ENCODE peak calls at places on chromosomes 1 and 21, in six cellular contexts. D, T, I, N, R and H are unnamed samples.

GRCh38 chr1:230915079-230915478 is 46.8 kb upstream of the C1orf198 start:
- DNase-seq in D (no peak), T (no peak), I (no peak), N (no peak), R (no peak), H (no peak)

GRCh38 chr1:202619528-202619927 is 90.7 kb downstream of the SYT2 start:
- DNase-seq in D (no peak), T (no peak), I (no peak), N (no peak), R (no peak), H (peak; percentile 10)

GRCh38 chr21:32102426-32102825 is 176.4 kb downstream of the MIS18A start:
- DNase-seq in D (no peak), T (no peak), I (no peak), N (no peak), R (no peak), H (no peak)

GRCh38 chr1:201640624-201641023 is 101.7 kb downstream of the NAV1 start:
- DNase-seq in D (no peak), T (no peak), I (no peak), N (peak; percentile 67), R (peak; percentile 73), H (no peak)

GRCh38 chr1:60348884-60349283 is 275.3 kb upstream of the C1orf87 start:
- DNase-seq in D (no peak), T (no peak), I (no peak), N (no peak), R (no peak), H (no peak)

GRCh38 chr1:169109561-169110134 is 3.2 kb downstream of the ATP1B1 start:
- DNase-seq in D (no peak), T (peak; percentile 65), I (peak; percentile 58), N (peak; percentile 77), R (peak; percentile 56), H (peak; percentile 69)

GRCh38 chr1:32925360-32926142 is 24.4 kb upstream of the TMEM54 start:
- DNase-seq in D (no peak), T (no peak), I (no peak), N (no peak), R (no peak), H (no peak)

GRCh38 chr1:204478166-204478899 is 16.3 kb downstream of the PIK3C2B start:
- DNase-seq in D (no peak), T (no peak), I (no peak), N (no peak), R (no peak), H (no peak)

GRCh38 chr1:39142394-39143060 is 62.0 kb upstream of the MACF1 start:
- DNase-seq in D (peak; percentile 66), T (no peak), I (peak; percentile 83), N (no peak), R (peak; percentile 82), H (peak; percentile 82)

GRCh38 chr21:28518620-28519019 is 474.1 kb downstream of the LTN1 start:
- DNase-seq in D (no peak), T (no peak), I (no peak), N (no peak), R (no peak), H (no peak)

GRCh38 chr21:34351786-34352241 is 12.0 kb upstream of the KCNE2 start:
- DNase-seq in D (no peak), T (peak; percentile 82), I (no peak), N (peak; percentile 50), R (no peak), H (peak; percentile 49)

GRCh38 chr1:153293847-153294246 is 18.9 kb downstream of the PGLYRP3 start:
- DNase-seq in D (no peak), T (no peak), I (no peak), N (no peak), R (no peak), H (no peak)

GRCh38 chr1:21620461-21620860 is 48.7 kb downstream of the RAP1GAP start:
- DNase-seq in D (no peak), T (no peak), I (no peak), N (no peak), R (no peak), H (peak; percentile 62)

GRCh38 chr21:27206368-27206982 is 239.6 kb upstream of the ADAMTS5 start:
- DNase-seq in D (no peak), T (no peak), I (no peak), N (no peak), R (no peak), H (no peak)

GRCh38 chr1:160277987-160278386 is 6.9 kb downstream of the PEX19 start:
- DNase-seq in D (no peak), T (no peak), I (no peak), N (no peak), R (no peak), H (no peak)

GRCh38 chr1:220874201-220874655 is 5.0 kb upstream of the HLX start:
- DNase-seq in D (no peak), T (peak; percentile 32), I (no peak), N (peak; percentile 79), R (peak; percentile 71), H (peak; percentile 49)

GRCh38 chr1:167221126-167221803 is 579 bp downstream of the POU2F1 start:
- DNase-seq in D (peak; percentile 70), T (no peak), I (no peak), N (peak; percentile 28), R (no peak), H (peak; percentile 81)

GRCh38 chr21:45514311-45515021 is 27.8 kb downstream of the SLC19A1 start:
- DNase-seq in D (peak; percentile 49), T (no peak), I (no peak), N (no peak), R (peak; percentile 68), H (peak; percentile 56)

GRCh38 chr21:20811702-20812101 is 186.5 kb upstream of the NCAM2 start:
- DNase-seq in D (no peak), T (no peak), I (no peak), N (no peak), R (no peak), H (no peak)

GRCh38 chr1:78683079-78683478 is 33.4 kb downstream of the IFI44 start:
- DNase-seq in D (no peak), T (no peak), I (no peak), N (no peak), R (no peak), H (no peak)

GRCh38 chr1:7885513-7886298 is 32.8 kb upstream of the UTS2 start:
- DNase-seq in D (peak; percentile 78), T (no peak), I (peak; percentile 60), N (no peak), R (peak; percentile 84), H (peak; percentile 89)

GRCh38 chr1:42928859-42929258 is 29.8 kb downstream of the SLC2A1 start:
- DNase-seq in D (peak; percentile 52), T (no peak), I (no peak), N (no peak), R (no peak), H (no peak)

GRCh38 chr21:46172863-46173528 is 11.3 kb downstream of the SPATC1L start:
- DNase-seq in D (peak; percentile 44), T (no peak), I (no peak), N (no peak), R (peak; percentile 59), H (no peak)

GRCh38 chr1:221606216-221606615 is 135.7 kb downstream of the DUSP10 start:
- DNase-seq in D (no peak), T (no peak), I (no peak), N (no peak), R (no peak), H (no peak)

GRCh38 chr1:1122981-1123480 is 7.1 kb upstream of the C1orf159 start:
- DNase-seq in D (no peak), T (no peak), I (no peak), N (no peak), R (peak; percentile 58), H (peak; percentile 11)

GRCh38 chr1:167465751-167466150 is 52.6 kb downstream of the CD247 start:
- DNase-seq in D (no peak), T (no peak), I (peak; percentile 3), N (no peak), R (no peak), H (no peak)

GRCh38 chr1:3910769-3911520 is 10.9 kb upstream of the C1orf174 start:
- DNase-seq in D (peak; percentile 65), T (peak; percentile 71), I (peak; percentile 78), N (peak; percentile 52), R (peak; percentile 90), H (peak; percentile 67)

GRCh38 chr1:235725493-235725892 is 75.9 kb upstream of the GNG4 start:
- DNase-seq in D (no peak), T (no peak), I (no peak), N (no peak), R (no peak), H (no peak)
- H3K36me3 ChIP-seq in D (peaks cover 73% of the 10 kb centered on the region), T (no peaks in the 10 kb centered on the region), I (peaks cover 5% of the 10 kb centered on the region), N (peaks cover 66% of the 10 kb centered on the region), R (peaks cover 11% of the 10 kb centered on the region), H (peaks cover 5% of the 10 kb centered on the region)

GRCh38 chr1:69475021-69475420 is 92.7 kb upstream of the LRRC7 start:
- DNase-seq in D (no peak), T (no peak), I (no peak), N (no peak), R (no peak), H (no peak)

GRCh38 chr1:69485616-69486015 is 82.1 kb upstream of the LRRC7 start:
- DNase-seq in D (no peak), T (no peak), I (no peak), N (no peak), R (no peak), H (no peak)

GRCh38 chr1:69483219-69483618 is 84.5 kb upstream of the LRRC7 start:
- DNase-seq in D (no peak), T (no peak), I (no peak), N (no peak), R (no peak), H (no peak)

DNA sequence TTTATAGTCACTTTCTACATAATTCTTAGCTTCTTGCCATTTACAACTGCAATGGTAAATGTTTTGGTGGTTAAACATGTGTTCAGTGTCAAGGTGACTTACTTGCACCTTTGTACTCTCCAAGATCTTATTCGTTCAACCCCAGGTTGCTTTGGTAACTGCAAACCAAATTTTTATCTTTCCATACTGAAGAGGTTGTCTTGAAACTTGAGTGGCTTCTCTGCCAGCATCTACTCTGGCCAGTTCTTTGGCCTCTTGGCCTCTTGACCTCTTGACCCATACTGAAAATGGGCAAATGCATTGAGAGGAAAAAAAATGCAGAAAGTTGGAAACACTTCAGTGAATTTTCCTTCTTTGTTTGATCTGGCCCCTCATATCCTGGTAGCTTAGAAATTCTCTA is 88.0 kb upstream of the LRRC7 start:
- DNase-seq in D (no peak), T (no peak), I (no peak), N (no peak), R (no peak), H (no peak)
- H3K36me3 ChIP-seq in D (no peaks in the 10 kb centered on the region), T (no peaks in the 10 kb centered on the region), I (no peaks in the 10 kb centered on the region), N (no peaks in the 10 kb centered on the region), R (no peaks in the 10 kb centered on the region), H (no peaks in the 10 kb centered on the region)

DNA sequence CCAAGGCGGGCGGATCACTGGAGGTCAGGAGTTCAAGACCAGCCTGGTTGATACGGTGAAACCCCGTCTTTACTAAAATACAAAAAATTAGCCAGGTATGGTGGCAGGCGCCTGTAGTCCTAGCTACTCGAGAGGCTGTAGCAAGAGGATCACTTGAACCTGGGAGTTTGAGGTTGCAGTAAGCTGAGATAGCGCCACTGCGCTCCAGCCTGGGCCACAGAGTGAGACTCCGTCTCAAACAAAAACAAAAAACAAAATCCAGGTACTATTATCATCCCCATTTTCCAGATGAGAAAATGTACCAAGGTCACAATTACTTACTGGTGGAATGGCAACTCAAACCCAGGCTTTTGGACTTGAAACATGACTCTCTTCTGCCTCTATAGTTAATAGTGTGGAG is 4.5 kb downstream of the TOMM20 start:
- DNase-seq in D (no peak), T (no peak), I (no peak), N (no peak), R (no peak), H (no peak)
- H3K36me3 ChIP-seq in D (peaks cover 26% of the 10 kb centered on the region), T (peaks cover 72% of the 10 kb centered on the region), I (peaks cover 5% of the 10 kb centered on the region), N (peaks cover 44% of the 10 kb centered on the region), R (peaks cover 5% of the 10 kb centered on the region), H (no peaks in the 10 kb centered on the region)

DNA sequence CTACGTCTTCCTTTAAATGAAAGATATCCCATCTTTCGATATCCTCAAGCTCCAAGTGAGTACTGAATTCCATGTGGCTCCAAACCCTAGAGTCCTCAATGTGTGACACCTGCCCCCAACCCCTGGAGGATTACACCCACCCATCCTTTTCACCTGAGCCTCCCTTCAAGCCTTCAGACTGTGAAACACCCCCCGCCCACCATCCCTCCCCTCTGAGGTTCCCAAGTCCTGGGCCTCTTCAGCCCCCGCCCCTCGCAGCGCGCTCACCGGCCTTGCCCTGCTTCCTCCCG is 430 bp downstream of the PYGO2 start:
- DNase-seq in D (no peak), T (peak; percentile 39), I (no peak), N (peak; percentile 82), R (no peak), H (no peak)
- H3K36me3 ChIP-seq in D (peaks cover 51% of the 10 kb centered on the region), T (peaks cover 47% of the 10 kb centered on the region), I (no peaks in the 10 kb centered on the region), N (peaks cover 51% of the 10 kb centered on the region), R (peaks cover 14% of the 10 kb centered on the region), H (no peaks in the 10 kb centered on the region)